ENCODE peak calls at places on chromosomes 16 and 17, in five cellular contexts. Q is colonic mucosa; B is hepatocyte; C is CD4-positive, alpha-beta T cell; S is psoas muscle. I is an unnamed sample.

GRCh38 chr17:66548158-66548557 is 245.7 kb downstream of the PRKCA start:
- DNase-seq in C (peak; percentile 45), S (no peak), B (no peak), Q (peak; percentile 41), I (no peak)

GRCh38 chr16:49424961-49425360 is 51.4 kb downstream of the C16orf78 start:
- DNase-seq in S (no peak), Q (no peak), B (no peak), C (no peak), I (no peak)

GRCh38 chr16:79899316-79900110 is 299.0 kb upstream of the MAF start:
- DNase-seq in S (no peak), Q (no peak), B (peak; percentile 39), C (no peak), I (no peak)

GRCh38 chr17:75843577-75844529 is at the start of gene UNC13D:
- DNase-seq in C (peak; percentile 73), S (peak; percentile 74), B (no peak), Q (peak; percentile 60), I (no peak)

GRCh38 chr17:30780343-30780742 is 44.1 kb downstream of the CRLF3 start:
- DNase-seq in S (no peak), C (no peak), B (no peak), Q (no peak), I (no peak)

GRCh38 chr17:79627766-79628690 is 17.2 kb upstream of the RBFOX3 start:
- DNase-seq in C (peak; percentile 19), Q (no peak), B (no peak), S (peak; percentile 25), I (no peak)

GRCh38 chr17:68431661-68432071 is 25.6 kb downstream of the WIPI1 start:
- DNase-seq in C (peak; percentile 53), S (no peak), Q (peak; percentile 15), B (peak; percentile 29), I (no peak)

GRCh38 chr16:53372942-53373871 is 61.1 kb upstream of the RBL2 start:
- DNase-seq in C (peak; percentile 88), Q (peak; percentile 90), S (no peak), B (no peak), I (no peak)

GRCh38 chr16:68718596-68718995 is 18.5 kb upstream of the CDH1 start:
- DNase-seq in B (no peak), C (no peak), Q (no peak), S (no peak), I (no peak)

GRCh38 chr17:51472670-51473069 is 212.3 kb downstream of the UTP18 start:
- DNase-seq in S (no peak), Q (no peak), B (no peak), C (no peak), I (no peak)

GRCh38 chr16:84643677-84644076 is 4.6 kb upstream of the KLHL36 start:
- DNase-seq in B (no peak), C (no peak), S (no peak), Q (no peak), I (no peak)

GRCh38 chr16:53775821-53776431 is 72.0 kb downstream of the FTO start:
- DNase-seq in C (no peak), S (no peak), Q (peak; percentile 62), B (peak; percentile 65), I (no peak)

GRCh38 chr17:83201206-83202001 is 122.0 kb downstream of the METRNL start:
- DNase-seq in C (peak; percentile 16), Q (no peak), S (peak; percentile 31), B (no peak), I (no peak)

GRCh38 chr16:87392823-87393679 is 915 bp downstream of the MAP1LC3B start:
- DNase-seq in B (peak; percentile 67), C (peak; percentile 54), Q (peak; percentile 57), S (peak; percentile 72), I (no peak)

GRCh38 chr17:63881935-63882601 is at the start of gene GH2:
- DNase-seq in B (peak; percentile 67), C (peak; percentile 55), Q (peak; percentile 38), S (no peak), I (no peak)

GRCh38 chr17:3615160-3615870 is 6.1 kb upstream of the TRPV1 start:
- DNase-seq in B (no peak), C (no peak), S (no peak), Q (no peak), I (no peak)

GRCh38 chr17:3613139-3613538 is 3.9 kb upstream of the TRPV1 start:
- DNase-seq in B (no peak), C (no peak), S (no peak), Q (peak; percentile 58), I (no peak)

GRCh38 chr17:3609689-3610088 is 478 bp upstream of the TRPV1 start:
- DNase-seq in B (no peak), S (no peak), Q (no peak), C (no peak), I (no peak)

GRCh38 chr17:3610523-3610922 is 1.3 kb upstream of the TRPV1 start:
- DNase-seq in B (no peak), C (no peak), S (no peak), Q (no peak), I (no peak)
- H3K27ac ChIP-seq in B (no peak overlapping the region), C (no peak overlapping the region), S (no peak overlapping the region), Q (no peak overlapping the region), I (no peak overlapping the region)

GRCh38 chr17:69474171-69474831 is 59.8 kb downstream of the MAP2K6 start:
- DNase-seq in S (no peak), Q (no peak), C (no peak), B (no peak), I (no peak)
- H3K27ac ChIP-seq in S (peak overlapping the region; percentile 48), Q (peak overlapping the region; percentile 26), C (no peak overlapping the region), B (peak overlapping the region; percentile 51), I (no peak overlapping the region)

GRCh38 chr16:8402981-8403853 is 187.1 kb downstream of the TMEM114 start:
- DNase-seq in Q (peak; percentile 27), C (no peak), B (peak; percentile 38), S (no peak), I (no peak)

GRCh38 chr16:8403978-8404738 is 186.2 kb downstream of the TMEM114 start:
- DNase-seq in S (no peak), Q (no peak), B (no peak), C (no peak), I (no peak)

DNA sequence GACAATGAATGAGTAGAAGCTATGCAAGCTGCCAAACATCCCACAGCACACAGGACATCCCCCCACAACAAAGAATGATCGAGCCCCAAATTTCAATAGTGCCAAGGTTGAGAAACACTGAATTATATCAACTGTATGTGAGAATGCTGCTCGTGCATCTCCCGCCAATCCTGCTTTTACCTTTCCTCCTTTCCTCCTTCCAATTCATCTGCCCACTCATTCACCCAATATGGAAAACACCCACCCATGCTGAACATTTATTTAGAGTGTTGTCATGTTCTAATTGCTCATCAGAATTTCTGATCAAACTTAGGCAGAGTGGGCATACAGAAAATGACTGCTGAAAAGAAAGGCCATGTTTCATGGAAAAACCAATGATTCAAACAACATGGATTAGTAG is 183.0 kb downstream of the TMEM114 start:
- DNase-seq in B (no peak), Q (no peak), C (no peak), S (no peak), I (no peak)
- H3K27ac ChIP-seq in B (no peak overlapping the region), Q (no peak overlapping the region), C (no peak overlapping the region), S (no peak overlapping the region), I (no peak overlapping the region)

GRCh38 chr16:80988756-80989155 is 17.9 kb downstream of the CMC2 start:
- DNase-seq in B (no peak), Q (no peak), C (no peak), S (no peak), I (no peak)

GRCh38 chr16:80984124-80984892 is 22.4 kb downstream of the CMC2 start:
- DNase-seq in Q (no peak), S (no peak), C (no peak), B (no peak), I (no peak)

GRCh38 chr16:80985611-80986010 is 21.1 kb downstream of the CMC2 start:
- DNase-seq in Q (no peak), S (no peak), C (no peak), B (no peak), I (no peak)

GRCh38 chr16:80989801-80990200 is 16.9 kb downstream of the CMC2 start:
- DNase-seq in B (no peak), S (no peak), C (no peak), Q (no peak), I (no peak)

GRCh38 chr16:80986557-80986956 is 20.1 kb downstream of the CMC2 start:
- DNase-seq in S (no peak), Q (no peak), C (no peak), B (no peak), I (no peak)
- H3K27ac ChIP-seq in S (no peak overlapping the region), Q (no peak overlapping the region), C (no peak overlapping the region), B (peak overlapping the region; percentile 22), I (no peak overlapping the region)

DNA sequence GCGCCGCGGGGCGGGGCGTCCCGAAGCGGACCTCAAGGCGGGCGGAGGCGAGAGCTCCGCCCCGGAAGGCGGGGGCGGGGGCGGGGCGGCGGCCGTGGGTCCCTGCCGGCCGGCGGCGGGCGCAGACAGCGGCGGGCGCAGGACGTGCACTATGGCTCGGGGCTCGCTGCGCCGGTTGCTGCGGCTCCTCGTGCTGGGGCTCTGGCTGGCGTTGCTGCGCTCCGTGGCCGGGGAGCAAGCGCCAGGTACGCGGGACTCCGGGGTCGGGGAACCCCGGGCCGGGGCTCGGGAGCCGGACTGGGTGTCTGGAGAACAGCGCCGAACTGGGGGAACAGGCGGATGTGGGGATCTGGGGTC is at the start of gene TNFRSF12A:
- DNase-seq in C (peak; percentile 63), B (peak; percentile 95), Q (peak; percentile 86), S (peak; percentile 88), I (no peak)
- H3K27ac ChIP-seq in C (peak within 1 kb of the TSS; percentile 80), B (peak within 1 kb of the TSS; percentile 98), Q (peak within 1 kb of the TSS; percentile 96), S (peak within 1 kb of the TSS; percentile 100), I (peak within 1 kb of the TSS; percentile 49)

DNA sequence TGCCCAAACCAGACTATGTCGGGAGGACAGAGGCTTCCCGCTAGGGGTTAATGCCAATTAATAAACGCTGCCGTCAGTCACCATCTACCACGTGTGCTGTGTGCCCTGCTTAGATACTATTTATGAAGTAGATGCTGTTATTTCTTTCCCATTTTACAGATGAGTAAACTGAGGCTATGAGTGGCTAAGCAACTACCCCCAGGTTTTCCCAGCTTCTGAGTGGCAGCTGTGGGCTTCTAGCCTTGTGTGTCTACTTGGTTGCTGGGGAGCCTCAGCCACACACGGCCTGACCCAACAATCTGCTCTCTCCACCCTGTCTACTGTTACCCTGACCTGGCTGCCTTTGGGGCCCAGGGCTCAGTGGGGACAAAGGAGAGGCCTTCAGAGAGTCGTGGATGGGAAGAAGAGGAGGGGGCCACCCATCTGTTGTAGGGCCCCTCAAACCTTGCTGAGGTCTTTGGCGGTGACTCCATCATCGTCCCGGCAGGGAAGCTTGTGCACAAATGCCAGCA is 7.1 kb downstream of the GIT1 start:
- DNase-seq in Q (no peak), B (no peak), C (no peak), S (no peak), I (no peak)
- H3K27ac ChIP-seq in Q (no peak overlapping the region), B (no peak overlapping the region), C (no peak overlapping the region), S (no peak overlapping the region), I (peak overlapping the region; percentile 99)

DNA sequence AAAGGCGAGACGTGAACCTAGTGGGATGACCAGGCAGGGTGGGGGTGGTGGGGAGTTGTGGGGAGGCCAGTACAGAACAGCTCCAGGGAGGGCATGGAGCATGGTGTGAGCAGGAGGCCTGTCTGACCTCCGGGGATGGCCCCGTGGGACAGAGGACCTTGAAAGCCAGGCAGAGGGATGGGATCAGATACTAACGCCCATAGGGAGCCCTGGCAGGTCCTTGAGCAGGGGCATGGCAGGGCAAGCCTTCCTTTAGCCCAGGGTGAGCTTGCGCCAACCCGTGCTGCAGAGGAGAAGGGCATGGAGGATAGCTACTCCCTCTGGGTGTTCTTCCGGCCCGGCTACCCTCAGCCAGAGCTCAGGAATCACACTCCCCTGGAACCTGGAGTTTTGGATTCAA is 35.3 kb downstream of the TMEM235 start:
- DNase-seq in S (no peak), B (peak; percentile 5), C (no peak), Q (no peak), I (no peak)
- H3K27ac ChIP-seq in S (no peak overlapping the region), B (peak overlapping the region; percentile 92), C (no peak overlapping the region), Q (no peak overlapping the region), I (no peak overlapping the region)